ENCODE peak calls at places on chromosomes 5 and 9, in four cellular contexts. F is heart left ventricle, W is HCT116, I is psoas muscle. V is an unnamed sample.

GRCh38 chr5:138632900-138633489 is 57.8 kb upstream of the HSPA9 start:
- DNase-seq in W (peak), I (peak), F (peak), V (peak)

GRCh38 chr5:146426853-146427618 is 20.1 kb upstream of the TCERG1 start:
- DNase-seq in I (no peak), W (peak), F (no peak), V (no peak)

GRCh38 chr5:160293901-160294561 is 18.3 kb downstream of the CCNJL start:
- DNase-seq in I (no peak), F (no peak), W (no peak), V (no peak)

GRCh38 chr5:112294126-112294525 is 125.0 kb downstream of the EPB41L4A start:
- DNase-seq in W (no peak), I (no peak), F (no peak), V (no peak)

GRCh38 chr9:118360036-118360435 is 655.8 kb downstream of the TLR4 start:
- DNase-seq in I (no peak), F (no peak), W (no peak), V (no peak)

GRCh38 chr9:124251605-124252366 is 6.0 kb upstream of the NEK6 start:
- DNase-seq in W (no peak), I (peak), F (no peak), V (no peak)

GRCh38 chr5:13540154-13540815 is 404.2 kb downstream of the DNAH5 start:
- DNase-seq in I (no peak), W (no peak), F (no peak), V (no peak)

GRCh38 chr9:14423816-14424261 is 109.9 kb upstream of the NFIB start:
- DNase-seq in I (no peak), W (no peak), F (no peak), V (no peak)

GRCh38 chr5:33975846-33976245 is 8.6 kb downstream of the SLC45A2 start:
- DNase-seq in I (no peak), F (no peak), W (no peak), V (no peak)

GRCh38 chr9:75289332-75289731 is 201.0 kb downstream of the OSTF1 start:
- DNase-seq in I (no peak), W (no peak), F (no peak), V (no peak)

GRCh38 chr5:37565067-37565670 is 186.1 kb downstream of the WDR70 start:
- DNase-seq in I (no peak), F (no peak), W (no peak), V (no peak)

GRCh38 chr9:73577867-73578266 is 426.2 kb downstream of the ANXA1 start:
- DNase-seq in W (no peak), F (peak), I (no peak), V (no peak)

GRCh38 chr5:81751836-81752643 is 1.1 kb upstream of the SSBP2 start:
- DNase-seq in F (no peak), W (no peak), I (no peak), V (no peak)

GRCh38 chr5:116765441-116765840 is 190.8 kb upstream of the SEMA6A start:
- DNase-seq in W (no peak), F (no peak), I (no peak), V (no peak)

GRCh38 chr5:61969347-61969746 is 336.7 kb upstream of the KIF2A start:
- DNase-seq in F (no peak), W (no peak), I (no peak), V (no peak)

GRCh38 chr9:84711936-84712335 is 42.4 kb downstream of the NTRK2 start:
- DNase-seq in I (no peak), F (no peak), W (no peak), V (peak)

GRCh38 chr9:109816490-109816889 is 36.5 kb downstream of the PALM2AKAP2 start:
- DNase-seq in I (no peak), W (peak), F (no peak), V (peak)

GRCh38 chr9:6896562-6896961 is 138.8 kb downstream of the KDM4C start:
- DNase-seq in W (no peak), F (no peak), I (no peak), V (no peak)

GRCh38 chr5:34632805-34633414 is 23.2 kb upstream of the RAI14 start:
- DNase-seq in I (no peak), F (no peak), W (no peak), V (no peak)

GRCh38 chr9:93143830-93144530 is 9.9 kb upstream of the NINJ1 start:
- DNase-seq in W (no peak), F (peak), I (peak), V (no peak)

GRCh38 chr9:228929-229695 is 14.4 kb downstream of the DOCK8 start:
- DNase-seq in F (no peak), W (no peak), I (no peak), V (no peak)

GRCh38 chr5:164319161-164319560 is 813.7 kb downstream of the MAT2B start:
- DNase-seq in I (no peak), F (no peak), W (no peak), V (no peak)

GRCh38 chr5:132059043-132059695 is 1.3 kb upstream of the IL3 start:
- DNase-seq in I (peak), F (no peak), W (no peak), V (peak)

GRCh38 chr5:98031926-98032325 is 741.5 kb upstream of the RGMB start:
- DNase-seq in W (no peak), F (no peak), I (no peak), V (no peak)

GRCh38 chr5:181042722-181043121 is 2.7 kb downstream of the BTNL9 start:
- DNase-seq in I (no peak), F (no peak), W (no peak), V (peak)

GRCh38 chr9:119026120-119026519 is 343.1 kb downstream of the BRINP1 start:
- DNase-seq in F (peak), I (peak), W (no peak), V (peak)

GRCh38 chr9:20511680-20512079 is 110.6 kb downstream of the MLLT3 start:
- DNase-seq in I (no peak), F (no peak), W (no peak), V (no peak)

GRCh38 chr5:93017854-93018253 is 563.2 kb downstream of the NR2F1-AS1 start:
- DNase-seq in I (no peak), F (no peak), W (no peak), V (no peak)

GRCh38 chr5:38367410-38367809 is 109.1 kb downstream of the EGFLAM start:
- DNase-seq in W (no peak), F (no peak), I (no peak), V (no peak)

GRCh38 chr5:176650354-176650884 is 3.1 kb downstream of the TSPAN17 start:
- DNase-seq in F (no peak), W (no peak), I (no peak), V (no peak)
- H3K4me3 ChIP-seq in F (no peak), W (no peak), I (no peak), V (no peak)

GRCh38 chr9:106649664-106650063 is 213.3 kb upstream of the ZNF462 start:
- DNase-seq in W (no peak), F (no peak), I (no peak), V (no peak)

GRCh38 chr9:106644661-106645060 is 218.3 kb upstream of the ZNF462 start:
- DNase-seq in F (no peak), I (no peak), W (no peak), V (no peak)

GRCh38 chr9:106653111-106653697 is 209.8 kb upstream of the ZNF462 start:
- DNase-seq in F (no peak), I (no peak), W (no peak), V (no peak)

GRCh38 chr9:106643211-106643930 is 219.6 kb upstream of the ZNF462 start:
- DNase-seq in I (no peak), F (no peak), W (no peak), V (no peak)

DNA sequence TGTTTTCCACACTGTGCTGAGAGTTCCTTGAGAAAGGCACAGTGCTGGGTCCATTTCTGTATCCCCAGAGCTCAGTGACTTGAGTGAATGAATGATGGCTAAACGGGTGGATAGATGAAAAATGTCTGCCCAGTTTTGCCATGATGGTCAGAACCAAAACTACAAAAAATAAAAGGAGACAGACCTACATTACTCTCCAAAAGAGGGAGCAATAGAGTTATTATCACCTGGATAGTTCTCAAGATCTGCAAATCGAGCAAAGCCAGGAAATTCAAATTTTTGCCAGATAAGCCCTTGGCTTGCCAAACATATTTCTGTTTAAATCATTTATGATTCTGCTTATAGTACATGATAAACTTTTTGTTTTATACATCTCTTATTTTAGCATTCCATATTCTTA is 214.2 kb upstream of the ZNF462 start:
- DNase-seq in I (no peak), W (peak), F (no peak), V (no peak)
- TF ChIP-seq CTCF in I (peak), W (peak), F (peak), V (no peak)

GRCh38 chr5:134245101-134245604 is 19.3 kb upstream of the PPP2CA start:
- DNase-seq in W (no peak), I (no peak), F (peak), V (no peak)
- H3K27ac ChIP-seq in W (peak), I (peak), F (peak), V (peak)

GRCh38 chr9:82880353-82880752 is 182.6 kb downstream of the RASEF start:
- DNase-seq in I (no peak), F (no peak), W (no peak), V (no peak)
- H3K4me3 ChIP-seq in I (no peak), F (no peak), W (no peak), V (no peak)

DNA sequence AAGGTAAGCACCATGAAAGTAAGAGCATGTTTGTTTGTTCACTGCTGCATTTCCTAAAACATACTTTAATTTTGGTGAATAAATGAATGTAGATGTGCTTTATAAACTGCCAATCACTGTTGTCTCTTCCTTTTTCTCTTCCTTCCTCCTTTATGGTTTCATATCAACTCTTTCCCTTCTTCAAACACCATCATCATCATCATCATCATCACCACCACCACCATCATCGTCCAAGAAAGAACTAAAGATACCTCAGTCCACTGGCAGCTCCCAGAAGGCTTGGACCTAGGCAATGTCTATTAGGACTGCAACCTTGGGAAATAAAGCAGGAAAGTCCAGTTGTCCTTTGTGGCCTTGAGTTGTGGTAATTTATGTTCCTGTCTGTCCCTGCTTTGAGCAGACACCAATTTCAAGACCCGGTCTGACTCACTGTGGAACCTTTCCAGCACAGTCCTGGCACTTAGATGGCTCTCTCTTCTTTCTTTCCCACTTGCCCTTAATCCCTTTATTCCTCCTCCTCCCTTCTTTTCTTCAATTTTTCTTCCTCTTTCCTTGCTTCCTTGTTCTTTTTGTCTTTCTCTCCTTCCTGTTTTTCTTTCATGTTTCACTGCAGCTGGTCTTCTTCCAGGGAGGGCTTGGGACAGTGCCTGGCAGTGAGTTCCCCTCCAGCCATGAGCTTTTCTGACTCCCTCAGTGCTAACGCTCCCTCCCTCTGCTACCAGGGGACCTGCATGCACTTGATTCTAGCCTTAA is 99.3 kb downstream of the ANGPTL2 start:
- DNase-seq in F (peak), W (no peak), I (peak), V (peak)
- TF ChIP-seq CTCF in F (no peak), W (no peak), I (no peak), V (no peak)

GRCh38 chr9:134406366-134407122 is 80.3 kb downstream of the RXRA start:
- DNase-seq in I (no peak), W (no peak), F (no peak), V (peak)
- H3K27ac ChIP-seq in I (peak), W (peak), F (peak), V (peak)

DNA sequence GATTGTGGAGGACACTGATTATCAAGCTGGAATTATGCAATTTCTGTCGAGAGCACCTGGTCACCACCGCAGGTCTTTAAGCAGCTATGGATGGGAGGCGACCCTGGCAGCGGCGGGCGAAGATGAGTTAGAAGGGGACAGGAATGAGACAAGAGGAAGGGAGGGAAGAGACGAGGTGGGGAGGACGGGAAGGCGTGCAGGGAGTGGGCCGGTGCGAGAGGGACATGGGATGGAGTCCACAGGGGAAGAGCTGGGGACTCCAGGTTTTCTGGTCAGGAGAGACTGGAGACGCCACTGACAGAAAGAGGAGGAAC is 192.3 kb downstream of the MELK start:
- DNase-seq in F (no peak), W (no peak), I (no peak), V (no peak)
- H3K4me3 ChIP-seq in F (no peak), W (peak), I (no peak), V (no peak)

DNA sequence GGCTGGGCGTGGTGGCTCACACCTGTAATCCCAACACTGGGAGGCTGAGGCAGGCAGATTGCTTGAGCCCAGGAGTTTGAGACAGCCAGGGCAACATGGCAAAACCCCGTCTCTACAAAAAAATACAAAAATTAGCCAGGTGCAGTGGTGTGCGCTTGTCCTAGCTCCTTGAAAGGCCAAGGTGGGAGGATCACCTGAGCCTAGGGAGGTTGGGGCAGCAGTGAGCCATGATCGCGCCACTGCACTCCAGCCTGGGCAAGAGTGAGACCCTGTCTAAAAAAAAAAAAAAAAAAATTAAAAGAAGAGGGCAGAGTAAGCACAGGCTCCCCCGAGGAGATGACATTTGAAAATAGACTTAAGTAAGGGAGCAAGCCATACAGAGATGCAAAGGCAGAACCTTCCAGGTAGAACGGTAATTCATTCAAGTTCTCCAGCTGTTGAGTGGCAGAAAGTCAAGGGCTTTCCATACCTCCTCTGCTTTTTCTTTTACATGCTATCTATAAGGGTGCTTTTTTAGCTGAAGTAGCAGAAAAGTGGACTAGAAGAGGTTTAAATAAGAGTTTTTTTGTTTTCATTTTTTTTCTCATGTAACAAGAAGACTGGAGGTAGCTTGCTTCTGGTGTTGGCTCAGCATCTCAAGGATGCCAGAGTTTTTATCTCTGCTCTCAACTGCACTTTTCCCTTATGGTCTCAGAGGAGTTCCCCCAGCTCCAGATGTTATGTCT is 40.8 kb downstream of the ERGIC1 start:
- DNase-seq in I (peak), W (no peak), F (no peak), V (no peak)
- TF ChIP-seq CTCF in I (no peak), W (no peak), F (no peak), V (no peak)

GRCh38 chr5:126961702-126962101 is 68.7 kb downstream of the MARCHF3 start:
- DNase-seq in I (no peak), F (no peak), W (no peak), V (no peak)
- H3K27ac ChIP-seq in I (no peak), F (peak), W (no peak), V (no peak)

GRCh38 chr9:125746774-125747052 is 460 bp upstream of the PBX3 start:
- DNase-seq in F (no peak), W (no peak), I (no peak), V (no peak)

GRCh38 chr9:125746017-125746773 is 978 bp upstream of the PBX3 start:
- DNase-seq in F (peak), W (peak), I (peak), V (peak)

GRCh38 chr9:125744616-125745387 is 2.4 kb upstream of the PBX3 start:
- DNase-seq in F (no peak), W (no peak), I (no peak), V (no peak)

GRCh38 chr9:125747053-125747764 is at the start of gene PBX3:
- DNase-seq in F (peak), W (no peak), I (peak), V (no peak)

GRCh38 chr9:125745682-125746016 is 1.5 kb upstream of the PBX3 start:
- DNase-seq in F (no peak), I (no peak), W (no peak), V (no peak)
- H3K4me3 ChIP-seq in F (peak), I (peak), W (peak), V (peak)

V was measured in right atrium auricular region.